ENCODE peak calls at places on chromosomes 6 and 20, in five cellular contexts. K is lower lobe of right lung; J is BE2C; Y is H9; U is activated CD8-positive, alpha-beta T cell treated with anti-CD3 and anti-CD28 coated beads for 36 hours. E is an unnamed sample.

GRCh38 chr6:5871296-5871695 is 135.4 kb downstream of the NRN1 start:
- DNase-seq in K (no peak), Y (no peak), J (no peak), U (peak; percentile 30), E (no peak)

GRCh38 chr6:150766201-150766997 is 99.1 kb upstream of the MTHFD1L start:
- DNase-seq in U (no peak), Y (no peak), J (no peak), K (no peak), E (no peak)

GRCh38 chr20:21246143-21246542 is 57.0 kb upstream of the XRN2 start:
- DNase-seq in U (no peak), J (no peak), K (no peak), Y (no peak), E (no peak)

GRCh38 chr20:63980317-63980805 is 571 bp upstream of the PRPF6 start:
- DNase-seq in Y (no peak), J (no peak), U (peak; percentile 60), K (no peak), E (peak; percentile 66)

GRCh38 chr6:81031429-81031828 is 721.1 kb downstream of the TENT5A start:
- DNase-seq in K (no peak), J (no peak), Y (no peak), U (no peak), E (no peak)

GRCh38 chr20:40687384-40688128 is 1.5 kb downstream of the MAFB start:
- DNase-seq in U (no peak), J (peak; percentile 29), K (peak; percentile 87), Y (peak; percentile 58), E (peak; percentile 47)

GRCh38 chr20:48673485-48673884 is 154.3 kb downstream of the PREX1 start:
- DNase-seq in J (no peak), Y (no peak), U (no peak), K (no peak), E (no peak)

GRCh38 chr6:170505306-170505705 is 47.8 kb downstream of the PSMB1 start:
- DNase-seq in U (no peak), K (no peak), Y (no peak), J (peak; percentile 18), E (no peak)

GRCh38 chr20:1792274-1792673 is 102.9 kb upstream of the SIRPA start:
- DNase-seq in K (no peak), Y (no peak), J (no peak), U (no peak), E (no peak)

GRCh38 chr6:43444036-43444435 is 11.3 kb downstream of the DLK2 start:
- DNase-seq in U (no peak), Y (no peak), K (no peak), J (no peak), E (no peak)

GRCh38 chr6:137013031-137013430 is 31.7 kb downstream of the IL20RA start:
- DNase-seq in U (no peak), Y (no peak), J (no peak), K (no peak), E (no peak)

GRCh38 chr6:144214622-144215401 is 64.5 kb downstream of the STX11 start:
- DNase-seq in J (no peak), U (no peak), K (peak; percentile 71), Y (no peak), E (no peak)

GRCh38 chr20:36835453-36836198 is 40.3 kb upstream of the TLDC2 start:
- DNase-seq in J (peak; percentile 97), K (peak; percentile 94), U (peak; percentile 93), Y (peak; percentile 97), E (peak; percentile 98)

GRCh38 chr6:135358251-135358821 is 139.2 kb downstream of the AHI1 start:
- DNase-seq in U (no peak), J (no peak), K (no peak), Y (no peak), E (no peak)

GRCh38 chr20:13839421-13840092 is 54.7 kb downstream of the NDUFAF5 start:
- DNase-seq in Y (no peak), U (no peak), J (no peak), K (no peak), E (no peak)

GRCh38 chr6:8839626-8840025 is 404.3 kb upstream of the SLC35B3 start:
- DNase-seq in J (no peak), Y (no peak), U (no peak), K (no peak), E (no peak)

GRCh38 chr6:156406099-156406498 is 371.1 kb upstream of the ARID1B start:
- DNase-seq in J (no peak), Y (no peak), K (no peak), U (no peak), E (no peak)

GRCh38 chr6:111030008-111031006 is 48.5 kb downstream of the RPF2 start:
- DNase-seq in J (peak; percentile 46), Y (no peak), U (no peak), K (peak; percentile 50), E (no peak)

GRCh38 chr6:45681860-45682488 is 304.2 kb upstream of the SUPT3H start:
- DNase-seq in U (peak; percentile 66), J (no peak), K (peak; percentile 80), Y (no peak), E (peak; percentile 77)

GRCh38 chr6:63573140-63573898 is 1.0 kb downstream of the LOC128125822 start:
- DNase-seq in J (peak; percentile 61), U (peak; percentile 70), K (peak; percentile 92), Y (peak; percentile 94), E (peak; percentile 70)

GRCh38 chr20:38123021-38123587 is 42.0 kb downstream of the TGM2 start:
- DNase-seq in K (peak; percentile 35), J (no peak), Y (no peak), U (no peak), E (no peak)

GRCh38 chr6:90397929-90398674 is 101.5 kb upstream of the BACH2 start:
- DNase-seq in J (no peak), U (peak; percentile 95), Y (no peak), K (no peak), E (no peak)

GRCh38 chr6:113924199-113924791 is 46.7 kb downstream of the HDAC2 start:
- DNase-seq in U (no peak), Y (no peak), K (no peak), J (no peak), E (no peak)

GRCh38 chr6:166333172-166333995 is 9.0 kb downstream of the SFT2D1 start:
- DNase-seq in K (no peak), U (peak; percentile 57), J (no peak), Y (no peak), E (peak; percentile 75)

GRCh38 chr6:158914923-158915322 is 85.1 kb downstream of the RSPH3 start:
- DNase-seq in J (no peak), Y (no peak), U (no peak), K (no peak), E (no peak)

GRCh38 chr6:1027109-1027794 is 284.6 kb upstream of the FOXQ1 start:
- DNase-seq in J (no peak), U (no peak), Y (no peak), K (no peak), E (no peak)

GRCh38 chr6:89459501-89459900 is 26.5 kb downstream of the ANKRD6 start:
- DNase-seq in J (no peak), K (no peak), U (no peak), Y (no peak), E (no peak)

GRCh38 chr6:162337412-162337811 is 390.2 kb downstream of the PRKN start:
- DNase-seq in K (no peak), J (no peak), U (no peak), Y (no peak), E (no peak)

DNA sequence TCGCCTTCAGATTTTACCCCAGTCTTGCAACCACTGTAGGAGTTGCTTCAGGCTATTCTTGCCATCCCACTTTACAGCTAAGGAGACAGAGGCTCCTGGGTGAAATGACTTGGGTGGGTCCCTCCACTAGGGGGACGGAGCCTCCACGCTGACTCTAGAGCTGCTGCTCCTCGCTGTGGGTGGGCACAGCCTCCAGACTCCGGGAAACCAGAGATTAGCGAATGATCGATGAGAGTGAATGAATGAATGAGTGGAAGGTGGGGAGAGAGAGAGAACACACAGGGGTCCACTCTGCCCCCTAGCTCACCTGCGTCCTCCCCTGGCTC is 10.4 kb downstream of the ZBP1 start:
- DNase-seq in K (no peak), Y (no peak), U (no peak), J (no peak), E (no peak)
- TF ChIP-seq CTCF in K (no peak), Y (peak; percentile 52), U (peak; percentile 27), J (peak; percentile 36), E (no peak)

GRCh38 chr20:34536798-34537394 is 20.7 kb downstream of the DYNLRB1 start:
- DNase-seq in Y (peak; percentile 68), K (peak; percentile 65), J (peak; percentile 60), U (peak; percentile 71), E (no peak)
- TF ChIP-seq CTCF in Y (peak; percentile 60), K (peak; percentile 33), J (peak; percentile 39), U (peak; percentile 54), E (peak; percentile 58)

GRCh38 chr20:33687370-33687915 is 1.3 kb upstream of the E2F1 start:
- DNase-seq in Y (no peak), U (no peak), K (no peak), J (no peak), E (no peak)

GRCh38 chr20:33685328-33686007 is 717 bp downstream of the E2F1 start:
- DNase-seq in K (no peak), Y (peak; percentile 82), U (peak; percentile 82), J (peak; percentile 92), E (peak; percentile 88)

GRCh38 chr20:33686984-33687366 is 790 bp upstream of the E2F1 start:
- DNase-seq in Y (no peak), U (no peak), J (no peak), K (no peak), E (no peak)

GRCh38 chr20:33684533-33685327 is 1.5 kb downstream of the E2F1 start:
- DNase-seq in U (no peak), K (no peak), J (peak; percentile 56), Y (peak; percentile 72), E (no peak)

GRCh38 chr20:33686008-33686983 is at the start of gene E2F1:
- DNase-seq in J (peak; percentile 99), Y (peak; percentile 97), U (peak; percentile 97), K (peak; percentile 97), E (peak; percentile 99)
- TF ChIP-seq CTCF in J (peak; percentile 12), Y (peak; percentile 51), U (no peak), K (peak; percentile 42), E (peak; percentile 23)

DNA sequence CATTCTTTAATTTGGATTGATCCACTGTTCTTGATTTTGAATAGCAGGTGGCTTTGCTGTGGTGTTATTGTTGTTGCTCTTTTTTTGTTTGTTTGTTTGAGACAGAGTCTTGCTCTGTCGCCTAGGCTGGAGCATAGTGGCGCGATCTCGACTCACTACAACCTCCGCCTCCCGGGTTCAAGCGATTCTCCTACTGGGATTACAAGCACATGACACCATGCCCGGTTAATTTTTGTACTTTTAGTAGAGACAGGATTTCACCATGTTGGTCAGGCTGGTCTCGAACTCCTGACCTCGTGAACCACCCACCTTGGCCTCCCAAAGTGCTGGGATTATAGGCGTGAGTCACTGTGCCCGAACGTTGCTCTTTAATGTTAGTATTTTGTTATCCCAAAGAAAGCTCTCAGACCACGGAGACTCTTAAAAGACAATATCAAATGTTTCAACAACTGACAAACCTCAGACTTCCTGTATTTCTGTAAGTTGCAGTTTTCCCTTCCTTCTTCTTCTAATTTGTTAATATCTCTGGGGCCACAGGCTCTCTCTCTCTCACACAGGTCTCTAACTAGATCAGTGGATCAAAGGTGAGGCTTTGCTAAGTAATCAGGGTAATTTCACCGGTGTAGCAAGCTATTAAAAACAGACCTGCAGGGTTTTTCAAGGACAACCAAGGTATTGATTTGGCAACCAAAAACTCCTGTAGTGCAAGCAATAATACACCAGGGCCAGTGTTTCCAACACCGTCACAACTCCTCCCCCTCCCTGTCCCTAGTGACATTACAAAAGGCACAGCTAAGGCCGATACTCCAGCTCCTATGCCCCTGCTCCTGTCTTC is 48.8 kb upstream of the ZNF217 start:
- DNase-seq in K (no peak), J (no peak), Y (no peak), U (peak; percentile 76), E (no peak)
- TF ChIP-seq CTCF in K (no peak), J (no peak), Y (no peak), U (no peak), E (no peak)

GRCh38 chr6:117829594-117830319 is 77.3 kb upstream of the SLC35F1 start:
- DNase-seq in K (no peak), U (no peak), J (peak; percentile 49), Y (peak; percentile 78), E (peak; percentile 34)
- TF ChIP-seq CTCF in K (no peak), U (no peak), J (peak; percentile 57), Y (peak; percentile 77), E (peak; percentile 55)